ENCODE peak calls at places on chromosomes 7 and 10, in six cellular contexts. O, G, M, R, I and S are unnamed samples.

GRCh38 chr7:29609162-29610030 is 45.8 kb downstream of the PRR15 start:
- DNase-seq in O (no peak), G (no peak), M (no peak), R (no peak), I (peak; percentile 61), S (peak; percentile 31)

GRCh38 chr10:119516381-119517234 is 25.9 kb downstream of the RGS10 start:
- DNase-seq in O (no peak), G (peak; percentile 79), M (no peak), R (no peak), I (no peak), S (no peak)

GRCh38 chr10:122307669-122308486 is 36.8 kb downstream of the BTBD16 start:
- DNase-seq in O (peak; percentile 91), G (no peak), M (peak; percentile 88), R (peak; percentile 38), I (peak; percentile 90), S (no peak)

GRCh38 chr7:1893451-1893850 is 223.4 kb downstream of the ELFN1 start:
- DNase-seq in O (no peak), G (no peak), M (no peak), R (no peak), I (no peak), S (no peak)

GRCh38 chr10:76618171-76618570 is 1019.4 kb downstream of the KCNMA1 start:
- DNase-seq in O (no peak), G (no peak), M (no peak), R (no peak), I (no peak), S (no peak)

GRCh38 chr10:86085136-86085535 is 281.5 kb downstream of the GRID1 start:
- DNase-seq in O (no peak), G (no peak), M (no peak), R (no peak), I (no peak), S (no peak)

GRCh38 chr10:111821876-111822275 is 361.7 kb downstream of the GPAM start:
- DNase-seq in O (no peak), G (no peak), M (peak; percentile 22), R (peak; percentile 69), I (no peak), S (no peak)

GRCh38 chr10:44569193-44570091 is 184.5 kb upstream of the CXCL12 start:
- DNase-seq in O (peak; percentile 89), G (no peak), M (no peak), R (no peak), I (no peak), S (no peak)

GRCh38 chr10:52771534-52772455 is 789 bp downstream of the MBL2 start:
- DNase-seq in O (no peak), G (no peak), M (no peak), R (no peak), I (no peak), S (no peak)

GRCh38 chr10:80659284-80659683 is 121.6 kb downstream of the SH2D4B start:
- DNase-seq in O (no peak), G (no peak), M (no peak), R (no peak), I (no peak), S (no peak)

GRCh38 chr7:159067870-159068787 is 76.5 kb downstream of the VIPR2 start:
- DNase-seq in O (no peak), G (no peak), M (peak; percentile 75), R (no peak), I (no peak), S (no peak)

GRCh38 chr10:59606551-59606961 is 103.1 kb downstream of the SLC16A9 start:
- DNase-seq in O (peak; percentile 3), G (no peak), M (no peak), R (no peak), I (no peak), S (no peak)

GRCh38 chr10:127485153-127485857 is 63.8 kb upstream of the NPS start:
- DNase-seq in O (peak; percentile 73), G (no peak), M (no peak), R (no peak), I (peak; percentile 57), S (no peak)

GRCh38 chr7:3238525-3239210 is 62.4 kb upstream of the SDK1 start:
- DNase-seq in O (no peak), G (no peak), M (no peak), R (no peak), I (no peak), S (no peak)

GRCh38 chr10:68397005-68397404 is 10.1 kb downstream of the RUFY2 start:
- DNase-seq in O (no peak), G (no peak), M (no peak), R (no peak), I (no peak), S (no peak)

GRCh38 chr10:29533696-29534285 is 101.0 kb downstream of the SVIL start:
- DNase-seq in O (no peak), G (no peak), M (no peak), R (no peak), I (no peak), S (no peak)

GRCh38 chr7:26198133-26198780 is 2.3 kb downstream of the HNRNPA2B1 start:
- DNase-seq in O (no peak), G (no peak), M (no peak), R (no peak), I (peak; percentile 47), S (no peak)

GRCh38 chr10:43259981-43260761 is 6.7 kb downstream of the RASGEF1A start:
- DNase-seq in O (no peak), G (no peak), M (no peak), R (peak; percentile 35), I (no peak), S (peak; percentile 33)

GRCh38 chr10:43260911-43261577 is 5.8 kb downstream of the RASGEF1A start:
- DNase-seq in O (no peak), G (no peak), M (no peak), R (no peak), I (no peak), S (no peak)

GRCh38 chr10:43258922-43259247 is 8.0 kb downstream of the RASGEF1A start:
- DNase-seq in O (no peak), G (no peak), M (no peak), R (peak; percentile 1), I (no peak), S (no peak)

GRCh38 chr10:43258032-43258921 is 8.6 kb downstream of the RASGEF1A start:
- DNase-seq in O (no peak), G (no peak), M (no peak), R (peak; percentile 7), I (no peak), S (no peak)

DNA sequence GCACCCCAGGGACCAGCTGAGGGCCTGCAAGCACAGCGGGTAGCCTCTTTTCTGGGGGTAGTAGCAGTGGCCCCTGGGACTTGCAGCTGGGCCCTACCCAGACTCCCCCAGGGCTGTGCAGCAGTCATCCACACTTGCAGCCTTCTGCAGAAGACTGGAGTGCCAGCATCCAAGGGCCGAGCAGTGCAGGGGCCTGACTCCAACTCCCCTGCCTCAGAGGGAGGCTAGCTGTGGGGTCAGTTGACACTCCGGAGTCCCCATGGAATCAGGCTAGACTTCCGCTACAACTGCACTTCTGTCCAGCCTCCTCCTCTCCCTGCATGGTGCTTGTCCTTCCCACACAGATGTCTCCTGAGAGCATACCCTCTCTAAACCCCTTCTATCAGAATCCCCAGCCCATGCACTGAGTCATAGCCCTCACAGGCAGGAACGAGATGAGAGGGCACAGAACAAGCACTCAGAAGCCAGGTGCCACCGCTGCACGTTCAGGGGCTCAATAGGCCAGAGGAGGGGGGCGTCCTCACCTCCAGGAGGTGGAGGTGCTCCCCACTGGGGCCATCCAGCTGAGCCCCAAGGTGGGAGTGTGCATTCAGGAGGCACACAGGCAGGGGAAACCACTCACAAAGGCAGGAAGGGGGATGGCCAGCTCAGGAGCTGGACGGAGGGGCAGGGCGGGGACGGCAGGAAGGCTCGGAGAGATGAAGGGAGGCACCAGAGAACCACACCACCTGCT is 7.5 kb downstream of the RASGEF1A start:
- DNase-seq in O (no peak), G (no peak), M (no peak), R (no peak), I (no peak), S (no peak)
- H3K27ac ChIP-seq in O (no peak overlapping the region), G (no peak overlapping the region), M (no peak overlapping the region), R (no peak overlapping the region), I (no peak overlapping the region), S (no peak overlapping the region)

DNA sequence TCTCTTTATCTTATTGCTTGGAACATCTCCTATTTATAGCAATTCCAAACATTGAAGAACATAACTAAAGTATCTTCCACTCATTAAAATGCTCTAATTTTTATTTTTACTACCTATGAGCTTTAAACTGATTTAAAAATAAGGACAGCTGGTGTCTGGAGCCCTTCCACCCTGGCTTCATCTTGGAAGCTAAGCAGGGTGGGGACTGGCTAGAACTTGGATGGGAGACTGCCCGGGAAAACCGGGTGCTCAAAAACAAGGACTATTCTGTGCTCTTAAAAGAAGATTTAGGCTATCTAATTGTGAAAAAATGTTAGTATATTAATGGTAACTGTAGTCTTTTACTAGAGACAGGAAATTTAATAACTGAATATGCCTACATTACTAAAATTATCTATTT is 69.2 kb downstream of the ARMC3 start:
- DNase-seq in O (peak; percentile 15), G (no peak), M (no peak), R (peak; percentile 24), I (no peak), S (no peak)
- H3K27ac ChIP-seq in O (no peak overlapping the region), G (no peak overlapping the region), M (no peak overlapping the region), R (no peak overlapping the region), I (no peak overlapping the region), S (no peak overlapping the region)

DNA sequence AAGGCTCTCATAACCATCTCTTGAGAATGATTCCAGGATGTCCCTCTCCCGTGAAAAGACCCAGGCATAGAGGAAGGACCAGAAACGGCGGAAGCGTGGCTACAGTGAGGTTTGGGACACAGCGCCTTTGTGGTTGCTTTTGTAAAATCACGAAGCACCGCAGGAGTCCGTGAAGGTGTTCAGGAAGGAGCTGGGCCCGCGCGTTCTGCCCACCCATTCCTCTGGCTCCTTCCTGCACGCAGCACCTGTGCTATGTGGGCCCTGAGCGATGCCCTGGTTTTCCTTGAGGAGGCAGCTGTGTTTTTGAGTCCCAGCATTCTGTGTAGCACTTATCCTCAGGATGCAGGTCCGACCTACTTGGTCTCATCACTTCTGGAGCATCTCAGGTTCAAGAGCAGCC is 112.8 kb downstream of the TRRAP start:
- DNase-seq in O (no peak), G (no peak), M (no peak), R (no peak), I (no peak), S (no peak)
- H3K27ac ChIP-seq in O (no peak overlapping the region), G (no peak overlapping the region), M (no peak overlapping the region), R (no peak overlapping the region), I (no peak overlapping the region), S (no peak overlapping the region)

GRCh38 chr10:124792998-124793352 is 1.3 kb upstream of the EEF1AKMT2 start:
- DNase-seq in O (no peak), G (no peak), M (no peak), R (no peak), I (no peak), S (no peak)

GRCh38 chr10:124798364-124798763 is 3.3 kb upstream of the ABRAXAS2 start:
- DNase-seq in O (no peak), G (no peak), M (no peak), R (no peak), I (no peak), S (no peak)

GRCh38 chr10:124802313-124802675 is 675 bp downstream of the ABRAXAS2 start:
- DNase-seq in O (no peak), G (peak; percentile 14), M (no peak), R (no peak), I (no peak), S (no peak)

GRCh38 chr10:124799196-124799595 is 2.4 kb upstream of the ABRAXAS2 start:
- DNase-seq in O (no peak), G (no peak), M (no peak), R (no peak), I (no peak), S (no peak)

DNA sequence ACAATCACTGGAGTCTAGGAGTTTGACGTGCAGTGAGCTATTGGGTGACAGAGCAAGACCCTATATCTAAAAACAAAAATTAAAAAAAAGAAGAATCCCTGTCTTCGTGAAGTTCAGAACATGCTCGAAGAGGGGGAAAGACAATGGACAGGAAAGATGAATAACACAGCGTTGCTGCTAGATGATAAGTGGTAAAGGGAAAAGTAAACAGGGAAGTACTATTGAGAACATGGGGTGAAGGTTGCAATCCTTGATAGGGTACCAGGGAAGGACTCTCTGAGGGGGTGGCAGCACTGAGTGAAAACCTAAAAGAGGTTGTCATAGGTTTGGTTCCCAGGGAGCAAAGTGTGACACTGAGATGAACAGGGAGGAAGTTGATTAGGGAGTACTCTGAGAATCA is 2.8 kb upstream of the ABRAXAS2 start:
- DNase-seq in O (no peak), G (no peak), M (no peak), R (no peak), I (no peak), S (no peak)
- H3K27ac ChIP-seq in O (no peak overlapping the region), G (no peak overlapping the region), M (no peak overlapping the region), R (no peak overlapping the region), I (no peak overlapping the region), S (no peak overlapping the region)